ENCODE peak calls at places on chromosomes 3 and 15, in nine cellular contexts. One of them, this sample, is unnamed.

GRCh38 chr15:71496336-71496955 is 313.9 kb upstream of the NR2E3 start:
- DNase-seq in right lobe of liver: no peak
- DNase-seq in H54: peak; percentile 19
- DNase-seq in lower leg skin: no peak
- DNase-seq in ovary: no peak
- DNase-seq in sigmoid colon: no peak
- DNase-seq in HepG2: no peak
- DNase-seq in testis: no peak
- DNase-seq in esophagus muscularis mucosa: no peak
- DNase-seq in this sample: no peak

GRCh38 chr3:15097889-15098288 is 1.1 kb downstream of the RBSN start:
- DNase-seq in esophagus muscularis mucosa: no peak
- DNase-seq in testis: no peak
- DNase-seq in ovary: no peak
- DNase-seq in right lobe of liver: no peak
- DNase-seq in HepG2: no peak
- DNase-seq in H54: no peak
- DNase-seq in sigmoid colon: no peak
- DNase-seq in lower leg skin: no peak
- DNase-seq in this sample: no peak

GRCh38 chr3:52452570-52453221 is 1.1 kb downstream of the TNNC1 start:
- DNase-seq in testis: no peak
- DNase-seq in ovary: no peak
- DNase-seq in HepG2: peak; percentile 32
- DNase-seq in sigmoid colon: no peak
- DNase-seq in right lobe of liver: no peak
- DNase-seq in H54: no peak
- DNase-seq in lower leg skin: no peak
- DNase-seq in esophagus muscularis mucosa: no peak
- DNase-seq in this sample: no peak

GRCh38 chr3:178060406-178060805 is 475.8 kb upstream of the KCNMB2 start:
- DNase-seq in esophagus muscularis mucosa: no peak
- DNase-seq in lower leg skin: peak; percentile 47
- DNase-seq in ovary: peak; percentile 11
- DNase-seq in HepG2: no peak
- DNase-seq in right lobe of liver: no peak
- DNase-seq in sigmoid colon: peak; percentile 66
- DNase-seq in H54: no peak
- DNase-seq in testis: peak; percentile 57
- DNase-seq in this sample: no peak

GRCh38 chr3:149638401-149639092 is 19.3 kb downstream of the WWTR1 start:
- DNase-seq in ovary: no peak
- DNase-seq in testis: peak; percentile 46
- DNase-seq in H54: no peak
- DNase-seq in right lobe of liver: no peak
- DNase-seq in sigmoid colon: no peak
- DNase-seq in esophagus muscularis mucosa: no peak
- DNase-seq in lower leg skin: no peak
- DNase-seq in HepG2: no peak
- DNase-seq in this sample: no peak

GRCh38 chr15:94848054-94848453 is 616.7 kb downstream of the MCTP2 start:
- DNase-seq in lower leg skin: no peak
- DNase-seq in sigmoid colon: no peak
- DNase-seq in right lobe of liver: no peak
- DNase-seq in HepG2: no peak
- DNase-seq in esophagus muscularis mucosa: no peak
- DNase-seq in H54: no peak
- DNase-seq in ovary: no peak
- DNase-seq in testis: no peak
- DNase-seq in this sample: no peak

GRCh38 chr3:39361252-39361927 is 21.8 kb upstream of the SLC25A38 start:
- DNase-seq in esophagus muscularis mucosa: no peak
- DNase-seq in HepG2: no peak
- DNase-seq in H54: no peak
- DNase-seq in ovary: no peak
- DNase-seq in testis: no peak
- DNase-seq in lower leg skin: no peak
- DNase-seq in right lobe of liver: no peak
- DNase-seq in sigmoid colon: no peak
- DNase-seq in this sample: no peak

GRCh38 chr3:103796068-103796467 is 1361.3 kb downstream of the ZPLD1 start:
- DNase-seq in lower leg skin: no peak
- DNase-seq in right lobe of liver: no peak
- DNase-seq in ovary: no peak
- DNase-seq in sigmoid colon: no peak
- DNase-seq in testis: no peak
- DNase-seq in HepG2: no peak
- DNase-seq in H54: no peak
- DNase-seq in esophagus muscularis mucosa: no peak
- DNase-seq in this sample: no peak

GRCh38 chr15:34616613-34617012 is 33.2 kb upstream of the GOLGA8B start:
- DNase-seq in sigmoid colon: no peak
- DNase-seq in lower leg skin: no peak
- DNase-seq in right lobe of liver: no peak
- DNase-seq in HepG2: peak; percentile 9
- DNase-seq in testis: peak; percentile 26
- DNase-seq in H54: peak; percentile 4
- DNase-seq in esophagus muscularis mucosa: no peak
- DNase-seq in ovary: no peak
- DNase-seq in this sample: peak; percentile 47

GRCh38 chr15:64856429-64857145 is 14.9 kb downstream of the PLEKHO2 start:
- DNase-seq in testis: peak; percentile 90
- DNase-seq in HepG2: peak; percentile 78
- DNase-seq in right lobe of liver: no peak
- DNase-seq in ovary: peak; percentile 51
- DNase-seq in sigmoid colon: peak; percentile 83
- DNase-seq in H54: peak; percentile 12
- DNase-seq in lower leg skin: no peak
- DNase-seq in esophagus muscularis mucosa: no peak
- DNase-seq in this sample: peak; percentile 73

GRCh38 chr15:83209333-83209732 is 1.7 kb upstream of the HDGFL3 start:
- DNase-seq in testis: no peak
- DNase-seq in ovary: no peak
- DNase-seq in H54: no peak
- DNase-seq in HepG2: peak; percentile 2
- DNase-seq in esophagus muscularis mucosa: no peak
- DNase-seq in lower leg skin: no peak
- DNase-seq in sigmoid colon: no peak
- DNase-seq in right lobe of liver: no peak
- DNase-seq in this sample: no peak

GRCh38 chr3:41338276-41338675 is 139.0 kb downstream of the CTNNB1 start:
- DNase-seq in H54: no peak
- DNase-seq in sigmoid colon: no peak
- DNase-seq in ovary: no peak
- DNase-seq in lower leg skin: no peak
- DNase-seq in esophagus muscularis mucosa: no peak
- DNase-seq in right lobe of liver: no peak
- DNase-seq in HepG2: no peak
- DNase-seq in testis: no peak
- DNase-seq in this sample: no peak

GRCh38 chr3:17322106-17322793 is 420.2 kb downstream of the TBC1D5 start:
- DNase-seq in H54: no peak
- DNase-seq in sigmoid colon: no peak
- DNase-seq in ovary: no peak
- DNase-seq in right lobe of liver: no peak
- DNase-seq in testis: no peak
- DNase-seq in esophagus muscularis mucosa: no peak
- DNase-seq in HepG2: no peak
- DNase-seq in lower leg skin: no peak
- DNase-seq in this sample: no peak

GRCh38 chr3:161372321-161373260 is 1.3 kb upstream of the SPTSSB start:
- DNase-seq in lower leg skin: no peak
- DNase-seq in esophagus muscularis mucosa: no peak
- DNase-seq in HepG2: no peak
- DNase-seq in right lobe of liver: peak; percentile 55
- DNase-seq in H54: no peak
- DNase-seq in ovary: no peak
- DNase-seq in testis: peak; percentile 15
- DNase-seq in sigmoid colon: peak; percentile 57
- DNase-seq in this sample: peak; percentile 32

GRCh38 chr3:53534996-53535395 is 40.6 kb downstream of the CACNA1D start:
- DNase-seq in sigmoid colon: no peak
- DNase-seq in right lobe of liver: no peak
- DNase-seq in esophagus muscularis mucosa: no peak
- DNase-seq in H54: no peak
- DNase-seq in HepG2: no peak
- DNase-seq in testis: no peak
- DNase-seq in ovary: no peak
- DNase-seq in lower leg skin: no peak
- DNase-seq in this sample: peak; percentile 36

GRCh38 chr3:8742921-8743605 is 9.5 kb downstream of the CAV3 start:
- DNase-seq in HepG2: no peak
- DNase-seq in lower leg skin: no peak
- DNase-seq in ovary: no peak
- DNase-seq in testis: no peak
- DNase-seq in H54: no peak
- DNase-seq in esophagus muscularis mucosa: no peak
- DNase-seq in sigmoid colon: no peak
- DNase-seq in right lobe of liver: no peak
- DNase-seq in this sample: no peak

GRCh38 chr3:159187232-159187631 is 385.4 kb downstream of the MFSD1 start:
- DNase-seq in right lobe of liver: no peak
- DNase-seq in HepG2: no peak
- DNase-seq in ovary: no peak
- DNase-seq in esophagus muscularis mucosa: no peak
- DNase-seq in testis: peak; percentile 16
- DNase-seq in lower leg skin: no peak
- DNase-seq in H54: no peak
- DNase-seq in sigmoid colon: no peak
- DNase-seq in this sample: no peak

GRCh38 chr3:49790626-49791411 is 4.5 kb upstream of the IP6K1 start:
- DNase-seq in right lobe of liver: peak; percentile 11
- DNase-seq in testis: no peak
- DNase-seq in H54: no peak
- DNase-seq in lower leg skin: no peak
- DNase-seq in ovary: no peak
- DNase-seq in HepG2: no peak
- DNase-seq in sigmoid colon: peak; percentile 26
- DNase-seq in esophagus muscularis mucosa: no peak
- DNase-seq in this sample: no peak

GRCh38 chr3:119240101-119240581 is 537 bp downstream of the B4GALT4 start:
- DNase-seq in ovary: peak; percentile 50
- DNase-seq in testis: peak; percentile 59
- DNase-seq in H54: no peak
- DNase-seq in right lobe of liver: peak; percentile 68
- DNase-seq in sigmoid colon: peak; percentile 69
- DNase-seq in HepG2: peak; percentile 77
- DNase-seq in lower leg skin: no peak
- DNase-seq in esophagus muscularis mucosa: no peak
- DNase-seq in this sample: peak; percentile 6

GRCh38 chr15:68557469-68558317 is 21.1 kb upstream of the CORO2B start:
- DNase-seq in testis: no peak
- DNase-seq in sigmoid colon: no peak
- DNase-seq in HepG2: no peak
- DNase-seq in lower leg skin: no peak
- DNase-seq in right lobe of liver: no peak
- DNase-seq in H54: no peak
- DNase-seq in esophagus muscularis mucosa: no peak
- DNase-seq in ovary: no peak
- DNase-seq in this sample: no peak

GRCh38 chr3:159766563-159767185 is 222.0 kb upstream of the IL12A start:
- DNase-seq in lower leg skin: no peak
- DNase-seq in testis: no peak
- DNase-seq in sigmoid colon: no peak
- DNase-seq in H54: peak; percentile 38
- DNase-seq in right lobe of liver: no peak
- DNase-seq in esophagus muscularis mucosa: no peak
- DNase-seq in ovary: no peak
- DNase-seq in HepG2: no peak
- DNase-seq in this sample: no peak

GRCh38 chr3:111859974-111860859 is 1.2 kb downstream of the PHLDB2 start:
- DNase-seq in sigmoid colon: peak; percentile 93
- DNase-seq in H54: peak; percentile 49
- DNase-seq in lower leg skin: peak; percentile 88
- DNase-seq in ovary: peak; percentile 67
- DNase-seq in testis: peak; percentile 83
- DNase-seq in right lobe of liver: peak; percentile 64
- DNase-seq in HepG2: peak; percentile 71
- DNase-seq in esophagus muscularis mucosa: peak; percentile 94
- DNase-seq in this sample: peak; percentile 68
- TF ChIP-seq POLR2A in sigmoid colon: peak; percentile 43
- TF ChIP-seq POLR2A in H54: peak; percentile 27
- TF ChIP-seq POLR2A in lower leg skin: no peak
- TF ChIP-seq POLR2A in ovary: peak; percentile 53
- TF ChIP-seq POLR2A in testis: no peak
- TF ChIP-seq POLR2A in right lobe of liver: peak; percentile 77
- TF ChIP-seq POLR2A in HepG2: no peak
- TF ChIP-seq POLR2A in esophagus muscularis mucosa: peak; percentile 38
- TF ChIP-seq POLR2A in this sample: peak; percentile 57

GRCh38 chr3:10495614-10496013 is 9.8 kb downstream of the ATP2B2 start:
- DNase-seq in sigmoid colon: no peak
- DNase-seq in H54: no peak
- DNase-seq in right lobe of liver: no peak
- DNase-seq in lower leg skin: no peak
- DNase-seq in testis: no peak
- DNase-seq in ovary: no peak
- DNase-seq in HepG2: no peak
- DNase-seq in esophagus muscularis mucosa: no peak
- DNase-seq in this sample: no peak
- TF ChIP-seq POLR2A in sigmoid colon: no peak
- TF ChIP-seq POLR2A in H54: no peak
- TF ChIP-seq POLR2A in right lobe of liver: no peak
- TF ChIP-seq POLR2A in lower leg skin: no peak
- TF ChIP-seq POLR2A in testis: no peak
- TF ChIP-seq POLR2A in ovary: no peak
- TF ChIP-seq POLR2A in HepG2: no peak
- TF ChIP-seq POLR2A in esophagus muscularis mucosa: no peak
- TF ChIP-seq POLR2A in this sample: no peak

GRCh38 chr3:128070898-128071591 is 18.8 kb downstream of the SEC61A1 start:
- DNase-seq in esophagus muscularis mucosa: no peak
- DNase-seq in testis: no peak
- DNase-seq in right lobe of liver: no peak
- DNase-seq in HepG2: no peak
- DNase-seq in lower leg skin: no peak
- DNase-seq in ovary: no peak
- DNase-seq in sigmoid colon: no peak
- DNase-seq in H54: no peak
- DNase-seq in this sample: no peak
- TF ChIP-seq POLR2A in esophagus muscularis mucosa: no peak
- TF ChIP-seq POLR2A in testis: no peak
- TF ChIP-seq POLR2A in right lobe of liver: no peak
- TF ChIP-seq POLR2A in HepG2: peak; percentile 47
- TF ChIP-seq POLR2A in lower leg skin: no peak
- TF ChIP-seq POLR2A in ovary: no peak
- TF ChIP-seq POLR2A in sigmoid colon: no peak
- TF ChIP-seq POLR2A in H54: no peak
- TF ChIP-seq POLR2A in this sample: no peak

DNA sequence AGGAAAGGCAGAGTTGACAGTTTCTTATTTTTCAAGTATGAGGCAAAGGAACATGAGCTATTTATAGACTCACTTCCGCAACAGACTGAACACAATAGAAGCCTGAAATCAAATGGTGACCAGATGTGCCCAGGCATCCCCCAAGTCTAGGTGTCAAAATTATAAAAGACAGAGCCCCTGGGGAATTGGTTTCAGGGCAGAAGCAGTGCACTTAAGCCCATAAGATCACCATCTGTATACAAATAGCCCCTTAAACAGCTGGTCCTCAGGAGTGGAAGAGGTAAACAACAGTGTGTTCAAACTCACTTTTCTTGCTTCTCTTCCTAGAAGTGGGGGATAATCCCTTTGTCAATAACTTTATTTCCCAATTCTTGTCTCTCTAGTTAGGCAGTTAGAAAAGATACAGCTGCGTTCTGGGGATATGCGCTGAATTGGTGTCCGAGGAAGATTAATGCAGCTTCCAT is 29.9 kb downstream of the STARD9 start:
- DNase-seq in H54: no peak
- DNase-seq in sigmoid colon: no peak
- DNase-seq in testis: no peak
- DNase-seq in esophagus muscularis mucosa: no peak
- DNase-seq in ovary: no peak
- DNase-seq in HepG2: no peak
- DNase-seq in lower leg skin: no peak
- DNase-seq in right lobe of liver: no peak
- DNase-seq in this sample: no peak
- TF ChIP-seq POLR2A in H54: no peak
- TF ChIP-seq POLR2A in sigmoid colon: no peak
- TF ChIP-seq POLR2A in testis: no peak
- TF ChIP-seq POLR2A in esophagus muscularis mucosa: no peak
- TF ChIP-seq POLR2A in ovary: no peak
- TF ChIP-seq POLR2A in HepG2: no peak
- TF ChIP-seq POLR2A in lower leg skin: no peak
- TF ChIP-seq POLR2A in right lobe of liver: no peak
- TF ChIP-seq POLR2A in this sample: no peak

This sample was measured in thyroid gland.